ENCODE peak calls at places on chromosomes 2 and 18, in six cellular contexts. L is WTC11; A is CD4-positive, alpha-beta T cell; K is neural crest cell; M is CD8-positive, alpha-beta T cell; U is stimulated activated CD4-positive, alpha-beta T cell treated with anti-CD3 and anti-CD28 coated beads, Interleukin-4, amount 100 ng/mL, for 4 hours. V is an unnamed sample.

GRCh38 chr2:9972621-9973445 is 21.3 kb downstream of the GRHL1 start:
- DNase-seq in A (no peak), L (no peak), U (no peak), K (no peak), M (no peak), V (no peak)

GRCh38 chr2:110216803-110217202 is 4.5 kb upstream of the MTLN start:
- DNase-seq in K (no peak), A (no peak), M (no peak), L (no peak), U (no peak), V (no peak)

GRCh38 chr18:48079885-48080284 is 149.4 kb upstream of the SMAD2 start:
- DNase-seq in A (no peak), U (no peak), M (no peak), L (no peak), K (no peak), V (no peak)

GRCh38 chr2:127531133-127531709 is 4.3 kb upstream of the MYO7B start:
- DNase-seq in K (no peak), A (no peak), U (no peak), M (no peak), L (no peak), V (no peak)

GRCh38 chr2:231270221-231271114 is 72.0 kb downstream of the ARMC9 start:
- DNase-seq in L (no peak), K (no peak), U (no peak), A (no peak), M (no peak), V (no peak)

GRCh38 chr18:27649621-27650020 is 464.5 kb upstream of the CHST9 start:
- DNase-seq in U (no peak), K (no peak), A (no peak), L (no peak), M (no peak), V (no peak)

GRCh38 chr2:86592547-86593230 is 29.4 kb upstream of the CHMP3 start:
- DNase-seq in A (no peak), L (no peak), M (no peak), U (no peak), K (no peak), V (no peak)

GRCh38 chr2:85765081-85765731 is 11.4 kb downstream of the ATOH8 start:
- DNase-seq in L (peak), M (no peak), U (no peak), K (peak), A (no peak), V (no peak)

GRCh38 chr2:203998195-203998804 is 61.7 kb downstream of the ICOS start:
- DNase-seq in K (no peak), M (no peak), A (no peak), L (no peak), U (no peak), V (no peak)

GRCh38 chr2:15890936-15891905 is 49.1 kb upstream of the MYCN start:
- DNase-seq in A (no peak), L (no peak), M (no peak), K (no peak), U (no peak), V (no peak)

GRCh38 chr18:57397440-57397839 is 37.7 kb upstream of the ONECUT2 start:
- DNase-seq in L (no peak), A (no peak), K (no peak), M (no peak), U (no peak), V (no peak)

GRCh38 chr2:154826827-154827226 is 128.3 kb downstream of the KCNJ3 start:
- DNase-seq in M (no peak), L (no peak), U (no peak), A (no peak), K (no peak), V (no peak)

GRCh38 chr2:82796132-82796531 is 1662.9 kb downstream of the SUCLG1 start:
- DNase-seq in M (no peak), U (no peak), A (no peak), L (no peak), K (no peak), V (no peak)

GRCh38 chr18:53789376-53790247 is 434.9 kb downstream of the MBD2 start:
- DNase-seq in M (no peak), A (no peak), L (no peak), K (no peak), U (no peak), V (no peak)

GRCh38 chr18:77749189-77749588 is 499.5 kb downstream of the GALR1 start:
- DNase-seq in A (no peak), U (no peak), M (no peak), L (peak), K (peak), V (no peak)

GRCh38 chr2:205766765-205767359 is 84.6 kb downstream of the NRP2 start:
- DNase-seq in L (peak), U (peak), A (peak), M (peak), K (peak), V (no peak)